ENCODE peak calls at places on chromosome 2, in seven cellular contexts. One of them, this sample, is unnamed.

GRCh38 chr2:143901185-143901842 is 618.6 kb downstream of the ZEB2 start:
- DNase-seq in stomach: no peak
- DNase-seq in heart left ventricle: no peak
- DNase-seq in Peyer's patch: no peak
- DNase-seq in body of pancreas: no peak
- DNase-seq in HepG2: no peak
- DNase-seq in tibial nerve: no peak
- DNase-seq in this sample: no peak

GRCh38 chr2:137252934-137253333 is 487.6 kb downstream of the THSD7B start:
- DNase-seq in HepG2: no peak
- DNase-seq in stomach: no peak
- DNase-seq in heart left ventricle: no peak
- DNase-seq in body of pancreas: no peak
- DNase-seq in tibial nerve: no peak
- DNase-seq in Peyer's patch: no peak
- DNase-seq in this sample: no peak

GRCh38 chr2:4258563-4258962 is 555.2 kb downstream of the DCDC2C start:
- DNase-seq in Peyer's patch: no peak
- DNase-seq in body of pancreas: no peak
- DNase-seq in stomach: no peak
- DNase-seq in heart left ventricle: no peak
- DNase-seq in tibial nerve: no peak
- DNase-seq in HepG2: peak; percentile 38
- DNase-seq in this sample: no peak

GRCh38 chr2:130963849-130964793 is 127.4 kb downstream of the ARHGEF4 start:
- DNase-seq in Peyer's patch: no peak
- DNase-seq in HepG2: no peak
- DNase-seq in heart left ventricle: no peak
- DNase-seq in stomach: no peak
- DNase-seq in body of pancreas: no peak
- DNase-seq in tibial nerve: no peak
- DNase-seq in this sample: no peak

GRCh38 chr2:37647941-37648315 is 23.5 kb downstream of the CDC42EP3 start:
- DNase-seq in Peyer's patch: no peak
- DNase-seq in tibial nerve: no peak
- DNase-seq in heart left ventricle: no peak
- DNase-seq in body of pancreas: no peak
- DNase-seq in HepG2: no peak
- DNase-seq in stomach: no peak
- DNase-seq in this sample: no peak

GRCh38 chr2:231464576-231465540 is 574 bp upstream of the NCL start:
- DNase-seq in stomach: peak; percentile 99
- DNase-seq in body of pancreas: peak; percentile 43
- DNase-seq in Peyer's patch: peak; percentile 99
- DNase-seq in heart left ventricle: peak; percentile 99
- DNase-seq in HepG2: peak; percentile 30
- DNase-seq in tibial nerve: peak; percentile 99
- DNase-seq in this sample: peak; percentile 98

GRCh38 chr2:68971591-68972231 is 2.7 kb upstream of the GKN1 start:
- DNase-seq in tibial nerve: no peak
- DNase-seq in Peyer's patch: no peak
- DNase-seq in heart left ventricle: no peak
- DNase-seq in stomach: peak; percentile 70
- DNase-seq in HepG2: no peak
- DNase-seq in body of pancreas: peak; percentile 5
- DNase-seq in this sample: no peak

GRCh38 chr2:226189061-226189460 is 610.6 kb downstream of the IRS1 start:
- DNase-seq in tibial nerve: no peak
- DNase-seq in stomach: no peak
- DNase-seq in HepG2: no peak
- DNase-seq in body of pancreas: no peak
- DNase-seq in Peyer's patch: no peak
- DNase-seq in heart left ventricle: no peak
- DNase-seq in this sample: no peak

GRCh38 chr2:173217106-173217840 is 137.4 kb upstream of the CDCA7 start:
- DNase-seq in HepG2: no peak
- DNase-seq in heart left ventricle: no peak
- DNase-seq in tibial nerve: no peak
- DNase-seq in Peyer's patch: no peak
- DNase-seq in body of pancreas: no peak
- DNase-seq in stomach: no peak
- DNase-seq in this sample: no peak

GRCh38 chr2:43340945-43341356 is 114.5 kb upstream of the ZFP36L2 start:
- DNase-seq in tibial nerve: no peak
- DNase-seq in body of pancreas: no peak
- DNase-seq in Peyer's patch: no peak
- DNase-seq in heart left ventricle: no peak
- DNase-seq in HepG2: no peak
- DNase-seq in stomach: no peak
- DNase-seq in this sample: no peak

DNA sequence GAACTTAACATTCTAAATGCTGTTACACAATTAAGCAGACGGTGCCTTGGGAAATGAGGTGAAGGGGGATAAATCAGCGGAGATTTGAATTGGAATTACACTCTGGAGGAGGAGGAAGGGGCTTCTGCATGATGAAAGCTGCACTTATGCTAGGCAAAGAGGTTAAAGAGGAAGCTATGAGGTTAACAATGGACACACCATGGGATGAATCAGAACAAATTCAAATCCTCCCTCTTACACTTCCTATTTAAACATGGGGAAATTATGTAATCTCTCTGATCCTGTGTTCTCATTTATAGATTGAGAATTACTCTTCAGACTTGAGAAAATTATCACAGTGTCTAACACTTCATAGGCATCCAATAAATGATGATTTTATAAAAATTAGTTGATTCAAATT is 121.5 kb upstream of the SIX2 start:
- DNase-seq in heart left ventricle: no peak
- DNase-seq in HepG2: no peak
- DNase-seq in Peyer's patch: no peak
- DNase-seq in tibial nerve: no peak
- DNase-seq in body of pancreas: no peak
- DNase-seq in stomach: no peak
- DNase-seq in this sample: no peak
- H3K4me1 ChIP-seq in heart left ventricle: no peaks in the 10 kb centered on the region
- H3K4me1 ChIP-seq in HepG2: no peaks in the 10 kb centered on the region
- H3K4me1 ChIP-seq in Peyer's patch: no peaks in the 10 kb centered on the region
- H3K4me1 ChIP-seq in tibial nerve: no peaks in the 10 kb centered on the region
- H3K4me1 ChIP-seq in body of pancreas: no peaks in the 10 kb centered on the region
- H3K4me1 ChIP-seq in stomach: no peaks in the 10 kb centered on the region
- H3K4me1 ChIP-seq in this sample: no peaks in the 10 kb centered on the region

GRCh38 chr2:219452361-219453317 is 18.0 kb downstream of the SPEG start:
- DNase-seq in stomach: no peak
- DNase-seq in heart left ventricle: peak; percentile 72
- DNase-seq in HepG2: no peak
- DNase-seq in Peyer's patch: no peak
- DNase-seq in tibial nerve: no peak
- DNase-seq in body of pancreas: peak; percentile 28
- DNase-seq in this sample: peak; percentile 40
- TF ChIP-seq POLR2A in stomach: no peak
- TF ChIP-seq POLR2A in heart left ventricle: no peak
- TF ChIP-seq POLR2A in HepG2: no peak
- TF ChIP-seq POLR2A in Peyer's patch: no peak
- TF ChIP-seq POLR2A in tibial nerve: no peak
- TF ChIP-seq POLR2A in body of pancreas: no peak
- TF ChIP-seq POLR2A in this sample: no peak

GRCh38 chr2:217922101-217923006 is 80.4 kb downstream of the TNS1 start:
- DNase-seq in heart left ventricle: peak; percentile 76
- DNase-seq in Peyer's patch: no peak
- DNase-seq in stomach: no peak
- DNase-seq in tibial nerve: no peak
- DNase-seq in body of pancreas: peak; percentile 57
- DNase-seq in HepG2: no peak
- DNase-seq in this sample: peak; percentile 65
- TF ChIP-seq CTCF in heart left ventricle: no peak
- TF ChIP-seq CTCF in Peyer's patch: no peak
- TF ChIP-seq CTCF in stomach: no peak
- TF ChIP-seq CTCF in tibial nerve: peak; percentile 59
- TF ChIP-seq CTCF in body of pancreas: no peak
- TF ChIP-seq CTCF in HepG2: peak; percentile 87
- TF ChIP-seq CTCF in this sample: peak; percentile 17

GRCh38 chr2:109130726-109130995 is 1.7 kb downstream of the SH3RF3 start:
- DNase-seq in Peyer's patch: no peak
- DNase-seq in heart left ventricle: no peak
- DNase-seq in stomach: no peak
- DNase-seq in tibial nerve: no peak
- DNase-seq in body of pancreas: no peak
- DNase-seq in HepG2: no peak
- DNase-seq in this sample: no peak
- H3K4me1 ChIP-seq in Peyer's patch: peaks cover 14% of the 10 kb centered on the region
- H3K4me1 ChIP-seq in heart left ventricle: peaks cover 35% of the 10 kb centered on the region
- H3K4me1 ChIP-seq in stomach: peaks cover 16% of the 10 kb centered on the region
- H3K4me1 ChIP-seq in tibial nerve: no peaks in the 10 kb centered on the region
- H3K4me1 ChIP-seq in body of pancreas: peaks cover 22% of the 10 kb centered on the region
- H3K4me1 ChIP-seq in HepG2: peaks cover 13% of the 10 kb centered on the region
- H3K4me1 ChIP-seq in this sample: no peaks in the 10 kb centered on the region